ENCODE peak calls at places on chromosomes 16 and 17, in nine cellular contexts. D, K, O, Y, M, E, J, A and Q are unnamed samples. For H3K27me3, the result is how much of the 10 kb centered on the place peaks cover.

GRCh38 chr16:50310308-50311133 is 44.2 kb downstream of the ADCY7 start:
- DNase-seq in M (no peak), O (peak), D (no peak), K (no peak), A (no peak), Y (no peak), J (no peak), E (no peak), Q (no peak)

GRCh38 chr16:82915139-82915824 is 288.5 kb downstream of the CDH13 start:
- DNase-seq in J (no peak), Y (no peak), E (no peak), O (no peak), A (no peak), D (no peak), M (no peak), K (no peak), Q (no peak)

GRCh38 chr17:29376667-29377268 is 13.4 kb upstream of the TAOK1 start:
- DNase-seq in E (peak), O (no peak), A (peak), Y (peak), J (no peak), M (no peak), D (peak), K (no peak), Q (peak)

GRCh38 chr16:23357761-23358290 is 55.7 kb downstream of the SCNN1B start:
- DNase-seq in M (no peak), A (no peak), J (no peak), D (no peak), Y (no peak), K (peak), O (no peak), E (no peak), Q (no peak)

GRCh38 chr17:27756467-27757371 is 43.6 kb downstream of the NOS2 start:
- DNase-seq in O (peak), M (peak), A (peak), D (peak), K (peak), E (peak), Y (no peak), J (peak), Q (peak)

GRCh38 chr17:72386619-72387237 is 265.9 kb downstream of the SOX9 start:
- DNase-seq in D (no peak), Y (no peak), E (peak), O (no peak), J (no peak), A (no peak), M (no peak), K (no peak), Q (no peak)

GRCh38 chr17:43905400-43905984 is 1.8 kb downstream of the MPP2 start:
- DNase-seq in M (no peak), J (no peak), O (peak), K (no peak), D (no peak), Y (no peak), E (peak), A (no peak), Q (peak)

GRCh38 chr17:82287849-82288601 is 14.5 kb upstream of the CSNK1D start:
- DNase-seq in Y (peak), M (peak), A (peak), E (no peak), J (no peak), K (peak), O (no peak), D (peak), Q (peak)

GRCh38 chr17:37292429-37293139 is 83.2 kb upstream of the C17orf78 start:
- DNase-seq in J (no peak), D (no peak), O (no peak), K (no peak), A (peak), Y (no peak), M (no peak), E (no peak), Q (no peak)

DNA sequence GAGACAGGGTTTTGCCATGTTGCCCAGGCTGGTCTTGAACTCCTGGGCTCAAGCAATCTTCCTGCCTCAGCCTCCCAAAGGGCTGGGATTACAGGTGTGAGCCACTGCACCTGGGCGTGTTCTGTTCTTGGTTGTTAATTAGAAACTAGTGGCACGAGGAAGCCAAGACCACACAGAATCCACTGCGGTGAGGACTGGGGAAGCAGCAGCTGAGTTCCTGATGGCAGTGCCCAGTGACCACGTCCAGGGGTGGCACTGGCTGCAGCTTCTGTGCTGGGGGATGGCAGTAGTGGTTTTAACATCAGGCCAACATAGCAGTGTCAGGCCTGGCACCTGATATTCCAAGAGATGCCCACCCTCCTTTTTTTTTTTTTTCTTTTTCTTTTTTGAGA is 39.7 kb upstream of the NDRG4 start:
- DNase-seq in K (no peak), Y (no peak), D (no peak), A (no peak), O (no peak), J (no peak), M (no peak), E (no peak), Q (no peak)
- H3K27me3 ChIP-seq in K (under half), Y (under half), D (under half), A (under half), O (under half), J (under half), M (under half), E (under half), Q (under half)

DNA sequence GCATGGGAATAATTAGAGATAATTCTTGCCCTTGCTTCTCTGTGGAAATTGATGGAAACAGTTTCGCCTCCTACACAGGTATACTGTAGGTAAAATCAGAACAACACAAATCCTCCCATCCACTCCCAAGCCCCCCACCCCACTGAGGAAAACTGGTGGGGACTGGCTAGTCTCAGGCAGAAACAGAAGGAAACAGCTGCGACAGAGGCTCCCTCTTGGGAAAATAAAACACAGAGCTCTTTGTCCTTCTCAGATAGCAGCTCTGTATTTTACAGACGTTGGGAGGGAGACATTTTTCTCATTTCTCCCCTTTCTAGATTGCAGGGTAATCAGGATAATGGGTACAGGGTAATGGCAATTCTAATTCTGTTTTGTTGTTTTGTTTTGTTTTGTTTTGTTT is 1.1 kb downstream of the SLFN13 start:
- DNase-seq in E (no peak), A (peak), Y (no peak), D (no peak), M (no peak), O (no peak), K (no peak), J (no peak), Q (no peak)
- H3K27me3 ChIP-seq in E (half or more), A (half or more), Y (under half), D (under half), M (half or more), O (under half), K (half or more), J (under half), Q (half or more)

GRCh38 chr17:79814966-79815835 is 18.3 kb upstream of the CBX8 start:
- DNase-seq in E (peak), Y (no peak), A (peak), D (no peak), O (peak), J (no peak), M (peak), K (peak), Q (no peak)
- H3K27me3 ChIP-seq in E (half or more), Y (half or more), A (half or more), D (half or more), O (half or more), J (half or more), M (half or more), K (half or more), Q (under half)

GRCh38 chr17:48611213-48611612 is 396 bp upstream of the HOXB7 start:
- DNase-seq in M (peak), Y (no peak), O (no peak), D (peak), J (no peak), E (no peak), A (no peak), K (no peak), Q (no peak)
- H3K27me3 ChIP-seq in M (half or more), Y (half or more), O (half or more), D (under half), J (half or more), E (half or more), A (half or more), K (half or more), Q (half or more)

DNA sequence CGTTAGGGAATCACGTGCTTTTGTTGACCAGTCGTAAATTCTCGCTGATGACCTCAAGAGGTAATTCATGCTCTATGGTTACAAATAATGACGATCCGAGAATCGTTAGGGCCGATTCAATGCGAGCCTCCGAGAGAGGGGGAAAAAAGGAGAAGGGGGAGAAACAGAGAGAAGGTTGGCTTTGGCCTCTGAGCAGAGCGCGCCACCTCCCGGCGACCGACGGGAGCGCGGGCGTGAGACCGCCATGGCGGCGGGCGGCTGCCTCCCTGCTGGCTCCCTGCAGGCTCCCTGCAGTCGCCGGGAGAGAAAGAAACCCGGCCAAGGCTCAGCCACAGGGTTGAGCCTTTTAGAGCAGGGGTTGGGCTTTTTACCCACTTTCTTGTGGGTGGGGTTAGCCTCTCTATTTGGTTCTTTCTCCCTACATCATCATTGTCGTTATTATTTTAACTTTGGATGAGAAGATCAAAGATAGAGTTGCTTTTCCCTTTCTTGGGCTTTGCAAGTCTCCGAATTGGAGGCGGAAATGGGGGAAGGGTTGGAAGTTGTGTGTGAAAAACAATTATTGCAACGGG is 347 bp upstream of the HOXB5 start:
- DNase-seq in M (peak), K (peak), D (peak), J (peak), A (peak), Y (no peak), O (peak), E (peak), Q (peak)
- H3K27me3 ChIP-seq in M (half or more), K (under half), D (under half), J (half or more), A (half or more), Y (half or more), O (half or more), E (half or more), Q (half or more)

DNA sequence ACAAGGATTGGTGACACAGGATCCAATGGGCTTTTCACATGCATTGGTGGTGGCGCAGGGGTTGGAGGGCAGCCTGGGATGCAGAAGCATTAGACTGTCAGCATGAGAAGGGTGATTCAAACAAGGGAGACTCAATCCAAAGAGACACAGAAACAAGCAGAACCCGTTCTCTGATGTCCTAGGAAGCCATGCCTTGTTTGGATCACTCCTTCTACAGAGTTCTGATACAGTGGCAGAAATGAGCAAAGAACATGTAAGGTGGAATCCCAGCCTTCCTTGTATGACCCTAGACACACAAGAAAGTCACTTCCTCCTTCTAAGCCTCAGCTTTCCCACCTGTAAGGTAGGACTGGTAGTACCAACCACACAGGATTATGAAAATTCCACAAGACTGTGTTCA is 5.7 kb downstream of the KRT33B start:
- DNase-seq in Y (no peak), E (no peak), J (no peak), O (no peak), A (no peak), D (no peak), K (no peak), M (no peak), Q (no peak)
- H3K27me3 ChIP-seq in Y (under half), E (under half), J (under half), O (under half), A (under half), D (under half), K (under half), M (under half), Q (half or more)

DNA sequence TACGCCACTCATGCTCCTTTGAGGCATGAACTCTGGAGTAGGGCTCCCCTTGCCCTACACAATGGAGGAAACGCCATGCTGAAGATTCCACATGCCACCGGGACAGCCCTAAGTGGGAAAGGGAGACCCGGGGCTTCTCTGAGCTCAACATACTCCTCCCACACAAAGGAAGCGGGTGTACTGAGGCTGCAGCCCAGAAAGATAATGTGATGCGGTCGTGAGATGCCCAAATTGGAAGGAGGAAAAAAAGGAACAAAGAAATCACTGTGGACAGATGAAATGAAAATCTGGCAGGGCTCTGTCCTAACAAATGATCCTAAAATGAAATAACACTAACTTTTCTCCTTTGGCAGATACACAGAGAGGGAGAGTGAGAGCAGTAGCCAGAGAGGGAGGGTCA is 182.1 kb downstream of the ZFHX3 start:
- DNase-seq in Y (no peak), J (no peak), K (no peak), D (no peak), A (no peak), E (no peak), M (no peak), O (no peak), Q (no peak)
- H3K27me3 ChIP-seq in Y (under half), J (under half), K (under half), D (under half), A (under half), E (under half), M (under half), O (under half), Q (under half)

GRCh38 chr17:76688165-76688622 is 22.6 kb downstream of the MXRA7 start:
- DNase-seq in Y (no peak), M (peak), E (no peak), D (no peak), O (no peak), K (no peak), A (no peak), J (no peak), Q (no peak)
- H3K27me3 ChIP-seq in Y (under half), M (under half), E (under half), D (under half), O (under half), K (under half), A (under half), J (under half), Q (under half)